ENCODE peak calls at places on chromosomes 3 and 15, in nine cellular contexts. C is body of pancreas; U is CD8-positive, alpha-beta memory T cell; V is uterus; O is MM.1S; A is left ventricle myocardium inferior; Z is neural progenitor cell; P is testis; B is small intestine. T is an unnamed sample.

GRCh38 chr3:70138606-70139005 is 139.1 kb downstream of the SAMMSON start:
- DNase-seq in C (no peak), U (no peak), V (no peak), O (no peak), A (no peak), Z (no peak), P (no peak), B (no peak), T (no peak)

GRCh38 chr3:2511356-2511755 is 412.7 kb downstream of the CNTN4 start:
- DNase-seq in C (no peak), U (no peak), V (no peak), O (no peak), A (peak; percentile 27), Z (peak; percentile 41), P (no peak), B (no peak), T (no peak)

GRCh38 chr3:51550080-51550819 is 11.7 kb downstream of the RAD54L2 start:
- DNase-seq in C (no peak), U (no peak), V (no peak), O (no peak), A (no peak), Z (no peak), P (no peak), B (no peak), T (no peak)

GRCh38 chr15:64911317-64912186 is at the start of gene ANKDD1A:
- DNase-seq in C (peak; percentile 58), U (peak; percentile 58), V (peak; percentile 78), O (peak; percentile 90), A (peak; percentile 74), Z (peak; percentile 91), P (peak; percentile 86), B (peak; percentile 33), T (peak; percentile 64)

GRCh38 chr3:42673082-42673481 is 12.3 kb upstream of the KLHL40 start:
- DNase-seq in C (no peak), U (no peak), V (no peak), O (no peak), A (no peak), Z (no peak), P (no peak), B (no peak), T (no peak)

GRCh38 chr3:167406876-167407492 is 26.9 kb upstream of the ZBBX start:
- DNase-seq in C (peak; percentile 78), U (no peak), V (no peak), O (peak; percentile 47), A (no peak), Z (peak; percentile 81), P (peak; percentile 57), B (peak; percentile 60), T (no peak)

GRCh38 chr3:97949110-97949485 is 23.1 kb downstream of the RIOX2 start:
- DNase-seq in C (no peak), U (no peak), V (no peak), O (no peak), A (no peak), Z (no peak), P (no peak), B (no peak), T (no peak)

GRCh38 chr3:72290859-72291641 is 506.1 kb upstream of the PROK2 start:
- DNase-seq in C (no peak), U (no peak), V (no peak), O (no peak), A (no peak), Z (no peak), P (no peak), B (no peak), T (no peak)

GRCh38 chr15:43253431-43254403 is 13.0 kb downstream of the TGM5 start:
- DNase-seq in C (peak; percentile 62), U (peak; percentile 59), V (no peak), O (peak; percentile 73), A (no peak), Z (no peak), P (peak; percentile 44), B (peak; percentile 39), T (no peak)

GRCh38 chr15:43260011-43260615 is 6.6 kb downstream of the TGM5 start:
- DNase-seq in C (no peak), U (no peak), V (no peak), O (no peak), A (no peak), Z (no peak), P (no peak), B (no peak), T (no peak)

GRCh38 chr15:43258781-43259180 is 7.9 kb downstream of the TGM5 start:
- DNase-seq in C (no peak), U (no peak), V (no peak), O (no peak), A (no peak), Z (no peak), P (no peak), B (no peak), T (no peak)

GRCh38 chr15:43255376-43255775 is 11.4 kb downstream of the TGM5 start:
- DNase-seq in C (no peak), U (no peak), V (no peak), O (no peak), A (no peak), Z (no peak), P (no peak), B (no peak), T (no peak)

GRCh38 chr15:43256341-43256740 is 10.4 kb downstream of the TGM5 start:
- DNase-seq in C (no peak), U (no peak), V (no peak), O (no peak), A (no peak), Z (no peak), P (no peak), B (no peak), T (no peak)
- H3K27me3 ChIP-seq in C (no peaks in the 10 kb centered on the region), U (no peaks in the 10 kb centered on the region), V (no peaks in the 10 kb centered on the region), O (no peaks in the 10 kb centered on the region), A (no peaks in the 10 kb centered on the region), Z (no peaks in the 10 kb centered on the region), P (no peaks in the 10 kb centered on the region), B (no peaks in the 10 kb centered on the region), T (no peaks in the 10 kb centered on the region)

GRCh38 chr3:196792771-196793170 is 53.1 kb downstream of the PAK2 start:
- DNase-seq in C (no peak), U (no peak), V (no peak), O (no peak), A (no peak), Z (no peak), P (no peak), B (no peak), T (no peak)

GRCh38 chr3:196793224-196793623 is 53.6 kb downstream of the PAK2 start:
- DNase-seq in C (no peak), U (no peak), V (no peak), O (no peak), A (no peak), Z (no peak), P (no peak), B (peak; percentile 19), T (no peak)

GRCh38 chr3:196790636-196791035 is 51.0 kb downstream of the PAK2 start:
- DNase-seq in C (no peak), U (no peak), V (no peak), O (no peak), A (no peak), Z (no peak), P (no peak), B (no peak), T (no peak)

GRCh38 chr3:196796317-196796716 is 56.7 kb downstream of the PAK2 start:
- DNase-seq in C (no peak), U (no peak), V (no peak), O (no peak), A (no peak), Z (no peak), P (no peak), B (no peak), T (no peak)

GRCh38 chr3:196794467-196794866 is 54.8 kb downstream of the PAK2 start:
- DNase-seq in C (no peak), U (no peak), V (no peak), O (no peak), A (no peak), Z (no peak), P (no peak), B (no peak), T (no peak)
- H3K27ac ChIP-seq in C (no peak overlapping the region), U (no peak overlapping the region), V (no peak overlapping the region), O (no peak overlapping the region), A (no peak overlapping the region), Z (no peak overlapping the region), P (no peak overlapping the region), B (no peak overlapping the region), T (no peak overlapping the region)

GRCh38 chr15:59197459-59197858 is 9.2 kb upstream of the LDHAL6B start:
- DNase-seq in C (no peak), U (no peak), V (no peak), O (no peak), A (no peak), Z (no peak), P (no peak), B (no peak), T (no peak)

GRCh38 chr15:59203026-59203425 is 3.6 kb upstream of the LDHAL6B start:
- DNase-seq in C (no peak), U (no peak), V (no peak), O (no peak), A (no peak), Z (no peak), P (no peak), B (no peak), T (no peak)

GRCh38 chr15:59203572-59203971 is 3.1 kb upstream of the LDHAL6B start:
- DNase-seq in C (no peak), U (no peak), V (no peak), O (no peak), A (no peak), Z (no peak), P (no peak), B (no peak), T (no peak)

GRCh38 chr15:59200560-59200959 is 6.1 kb upstream of the LDHAL6B start:
- DNase-seq in C (no peak), U (no peak), V (no peak), O (no peak), A (no peak), Z (no peak), P (no peak), B (no peak), T (no peak)

DNA sequence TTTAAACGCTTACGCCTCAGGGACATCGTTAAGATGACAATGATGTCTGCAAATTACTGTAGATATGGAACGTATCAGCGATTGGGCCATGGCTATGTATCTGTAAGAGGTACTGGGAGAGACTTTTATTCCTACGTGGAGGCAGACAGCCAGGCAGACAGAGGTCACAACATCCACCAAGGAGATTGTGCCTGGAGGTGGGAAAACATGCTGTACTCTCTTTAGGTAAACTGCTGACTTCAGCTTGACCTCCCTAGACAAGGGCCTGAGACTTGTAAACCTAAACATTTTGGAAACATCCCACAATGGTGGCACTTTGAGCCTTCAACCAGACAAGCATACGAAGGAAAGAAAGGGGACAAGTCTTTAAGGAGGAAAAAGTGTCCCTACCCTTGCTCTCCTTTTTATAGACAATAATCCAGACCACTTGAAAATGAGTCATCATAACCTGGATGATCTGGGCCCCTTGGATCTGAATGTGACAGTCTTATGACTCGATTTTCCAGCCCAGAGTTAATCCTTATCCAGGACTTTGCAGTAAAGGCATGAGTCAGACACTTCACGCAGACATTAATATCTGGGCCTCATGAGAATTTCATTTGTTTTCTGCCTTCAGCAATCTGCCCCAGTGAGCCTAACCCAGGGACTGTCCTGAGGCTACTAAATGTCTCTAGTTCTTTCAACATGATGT is 6.7 kb upstream of the LDHAL6B start:
- DNase-seq in C (no peak), U (no peak), V (no peak), O (no peak), A (no peak), Z (no peak), P (no peak), B (no peak), T (no peak)
- H3K27me3 ChIP-seq in C (no peaks in the 10 kb centered on the region), U (no peaks in the 10 kb centered on the region), V (no peaks in the 10 kb centered on the region), O (no peaks in the 10 kb centered on the region), A (no peaks in the 10 kb centered on the region), Z (no peaks in the 10 kb centered on the region), P (no peaks in the 10 kb centered on the region), B (no peaks in the 10 kb centered on the region), T (no peaks in the 10 kb centered on the region)

DNA sequence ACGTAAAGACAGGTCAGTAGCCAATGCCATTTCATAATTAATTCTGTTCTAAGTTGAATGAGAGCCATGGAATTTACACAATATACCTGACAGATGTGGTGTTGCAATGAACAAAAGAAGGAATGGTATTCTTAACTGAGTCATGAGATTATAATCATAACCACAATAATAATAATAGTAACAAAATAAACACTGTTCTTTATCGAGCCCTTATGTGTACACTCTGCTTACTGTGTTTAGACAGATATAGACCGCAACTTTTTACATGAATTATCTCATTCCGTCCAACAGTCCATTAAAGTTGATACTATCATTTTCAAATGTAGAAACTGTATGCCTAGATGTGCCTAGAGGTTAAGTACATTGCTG is 28.2 kb upstream of the SCAANT1 start:
- DNase-seq in C (no peak), U (no peak), V (no peak), O (no peak), A (no peak), Z (no peak), P (no peak), B (no peak), T (no peak)
- H3K27ac ChIP-seq in C (peak overlapping the region; percentile 24), U (no peak overlapping the region), V (no peak overlapping the region), O (no peak overlapping the region), A (no peak overlapping the region), Z (no peak overlapping the region), P (no peak overlapping the region), B (no peak overlapping the region), T (no peak overlapping the region)